ENCODE peak calls at places on chromosomes 7 and 10, in six cellular contexts. O is RPMI7951; C is activated CD8-positive, alpha-beta memory T cell treated with anti-CD3 and anti-CD28 coated beads for 48 hours; L is MCF 10A; H is SJSA1; J is LoVo. Z is an unnamed sample.
A peak's percentile ranks its signal among the peaks of the same experiment; 100 is the strongest.

GRCh38 chr7:130461256-130461655 is 20.4 kb upstream of the CEP41 start:
- DNase-seq in J (no peak), O (no peak), H (no peak), L (no peak), C (no peak), Z (no peak)

GRCh38 chr10:102065561-102066420 is 642 bp downstream of the HPS6 start:
- DNase-seq in L (peak; percentile 18), J (peak; percentile 6), H (no peak), O (peak; percentile 31), C (peak; percentile 15), Z (no peak)

GRCh38 chr10:3996697-3997096 is 211.7 kb upstream of the KLF6 start:
- DNase-seq in C (no peak), L (no peak), H (no peak), J (no peak), O (no peak), Z (no peak)

GRCh38 chr10:73999703-74000102 is 1.8 kb downstream of the VCL start:
- DNase-seq in L (no peak), J (no peak), O (no peak), C (no peak), H (no peak), Z (no peak)

GRCh38 chr10:47379901-47380300 is 4.2 kb downstream of the ZNF488 start:
- DNase-seq in J (no peak), O (no peak), H (no peak), L (no peak), C (no peak), Z (no peak)

GRCh38 chr7:23357190-23358093 is 58.3 kb downstream of the MALSU1 start:
- DNase-seq in L (peak; percentile 74), O (peak; percentile 64), H (peak; percentile 90), C (no peak), J (no peak), Z (peak; percentile 78)

GRCh38 chr10:86346794-86347665 is 19.6 kb downstream of the GRID1 start:
- DNase-seq in H (no peak), O (no peak), J (peak; percentile 39), C (no peak), L (no peak), Z (no peak)

GRCh38 chr10:33193867-33194521 is 140.5 kb downstream of the NRP1 start:
- DNase-seq in J (no peak), C (no peak), H (peak; percentile 22), O (peak; percentile 56), L (peak; percentile 86), Z (no peak)

GRCh38 chr7:139592801-139593461 is 69.4 kb downstream of the CLEC2L start:
- DNase-seq in C (no peak), J (no peak), L (no peak), H (no peak), O (no peak), Z (no peak)

GRCh38 chr10:6005856-6006390 is 28.6 kb upstream of the IL15RA start:
- DNase-seq in L (no peak), O (peak; percentile 32), H (no peak), C (no peak), J (no peak), Z (no peak)

GRCh38 chr10:22988581-22989360 is 60.9 kb downstream of the ARMC3 start:
- DNase-seq in L (peak; percentile 81), C (peak; percentile 12), O (peak; percentile 59), J (peak; percentile 65), H (peak; percentile 70), Z (peak; percentile 34)

GRCh38 chr10:124508907-124509454 is 47.4 kb downstream of the LHPP start:
- DNase-seq in L (no peak), O (no peak), H (no peak), C (no peak), J (no peak), Z (no peak)

GRCh38 chr10:17984056-17984455 is 32.3 kb downstream of the SLC39A12 start:
- DNase-seq in L (peak; percentile 80), C (no peak), O (peak; percentile 70), J (peak; percentile 67), H (no peak), Z (peak; percentile 41)

GRCh38 chr10:68784476-68784875 is 42.9 kb upstream of the STOX1 start:
- DNase-seq in H (peak; percentile 51), C (no peak), J (no peak), L (no peak), O (no peak), Z (no peak)